ENCODE peak calls at places on chromosome 11, in nine cellular contexts. I is lung microvascular endothelial cell; L is T-helper 2 cell; P is NCI-H1105; B is stimulated activated CD8-positive, alpha-beta memory T cell treated with anti-CD3 and anti-CD28 coated beads, Interleukin-2, amount 100 ng/mL, for 1 hour; G is T follicular helper cell; J is activated CD4-positive, CD25-positive, alpha-beta regulatory T cell; K is esophagus squamous epithelium; A is activated naive CD8-positive, alpha-beta T cell treated with anti-CD3 and anti-CD28 coated beads, Interleukin-2, amount 50 U/mL, for 24 hours. O is an unnamed sample.

GRCh38 chr11:40397141-40397540 is 1062.3 kb downstream of the LRRC4C start:
- DNase-seq in B (no peak), K (no peak), G (no peak), J (no peak), A (no peak), I (no peak), P (no peak), L (no peak), O (no peak)

GRCh38 chr11:118313242-118313641 is 8.7 kb downstream of the CD3E start:
- DNase-seq in J (no peak), G (no peak), P (no peak), I (no peak), K (no peak), L (no peak), A (no peak), B (no peak), O (no peak)

GRCh38 chr11:129280027-129280811 is 88.1 kb upstream of the ARHGAP32 start:
- DNase-seq in B (no peak), P (no peak), I (no peak), K (no peak), L (no peak), A (peak; percentile 51), J (no peak), G (no peak), O (no peak)

GRCh38 chr11:44319552-44320288 is 9.8 kb upstream of the ALX4 start:
- DNase-seq in P (no peak), L (no peak), I (no peak), A (no peak), G (no peak), B (no peak), J (no peak), K (no peak), O (no peak)

GRCh38 chr11:85821636-85822035 is 10.7 kb upstream of the SYTL2 start:
- DNase-seq in L (no peak), A (no peak), I (no peak), J (no peak), K (no peak), G (no peak), B (no peak), P (no peak), O (no peak)

GRCh38 chr11:64409707-64410395 is 50.9 kb downstream of the RPS6KA4 start:
- DNase-seq in A (no peak), P (no peak), I (no peak), K (no peak), B (no peak), L (no peak), J (no peak), G (no peak), O (no peak)

GRCh38 chr11:6488342-6488741 is 7.0 kb downstream of the TIMM10B start:
- DNase-seq in G (no peak), A (no peak), P (no peak), B (no peak), K (no peak), L (no peak), I (no peak), J (no peak), O (no peak)

GRCh38 chr11:58394195-58394594 is 12.5 kb downstream of the OR5B3 start:
- DNase-seq in G (no peak), L (no peak), J (no peak), I (peak; percentile 55), P (no peak), K (no peak), A (no peak), B (no peak), O (no peak)

GRCh38 chr11:36817336-36817965 is 219.4 kb upstream of the RAG2 start:
- DNase-seq in B (no peak), A (no peak), G (no peak), J (no peak), L (no peak), I (no peak), K (no peak), P (no peak), O (no peak)

GRCh38 chr11:83235825-83236224 is 42.3 kb downstream of the ANKRD42 start:
- DNase-seq in K (no peak), A (no peak), B (no peak), G (no peak), J (no peak), L (no peak), P (no peak), I (no peak), O (no peak)

GRCh38 chr11:13826505-13827278 is 135.8 kb upstream of the SPON1 start:
- DNase-seq in K (no peak), G (no peak), A (no peak), B (no peak), J (no peak), P (no peak), L (no peak), I (no peak), O (no peak)

GRCh38 chr11:33479216-33479615 is 221.4 kb downstream of the C11orf91 start:
- DNase-seq in G (no peak), K (no peak), I (no peak), A (no peak), J (no peak), L (no peak), P (no peak), B (no peak), O (no peak)

GRCh38 chr11:61392991-61393595 is 706 bp downstream of the TMEM216 start:
- DNase-seq in G (no peak), K (no peak), L (no peak), A (peak; percentile 11), P (no peak), I (no peak), B (no peak), J (no peak), O (peak; percentile 8)

GRCh38 chr11:2420502-2421225 is 20.1 kb downstream of the TSSC4 start:
- DNase-seq in G (peak; percentile 58), I (peak; percentile 81), L (peak; percentile 59), J (peak; percentile 61), K (no peak), A (peak; percentile 79), P (peak; percentile 78), B (peak; percentile 54), O (peak; percentile 76)

GRCh38 chr11:14300661-14301304 is 58.2 kb downstream of the RRAS2 start:
- DNase-seq in L (no peak), G (peak; percentile 16), K (no peak), I (peak; percentile 81), P (peak; percentile 1), J (no peak), B (no peak), A (peak; percentile 42), O (peak; percentile 52)

GRCh38 chr11:107743161-107743560 is 31.3 kb upstream of the SLN start:
- DNase-seq in I (no peak), A (no peak), L (no peak), B (no peak), P (no peak), K (no peak), J (no peak), G (no peak), O (no peak)

GRCh38 chr11:68053981-68054812 is 15.4 kb downstream of the TCIRG1 start:
- DNase-seq in P (no peak), B (no peak), K (no peak), L (no peak), A (no peak), G (no peak), I (no peak), J (no peak), O (no peak)

GRCh38 chr11:9150501-9150900 is 59.1 kb upstream of the SCUBE2 start:
- DNase-seq in I (peak; percentile 38), G (no peak), J (no peak), B (no peak), A (no peak), P (no peak), K (no peak), L (no peak), O (no peak)

GRCh38 chr11:117807482-117808272 is 10.7 kb upstream of the DSCAML1 start:
- DNase-seq in L (peak; percentile 65), J (peak; percentile 83), I (peak; percentile 72), B (peak; percentile 68), A (peak; percentile 87), P (peak; percentile 78), K (peak; percentile 42), G (peak; percentile 66), O (peak; percentile 78)

GRCh38 chr11:123560001-123560400 is 94.4 kb downstream of the SCN3B start:
- DNase-seq in A (peak; percentile 44), L (no peak), J (no peak), B (no peak), P (peak; percentile 84), K (no peak), G (no peak), I (peak; percentile 72), O (no peak)